ENCODE peak calls at places on chromosomes 13 and 19, in ten cellular contexts. One of them, this sample, is unnamed.

GRCh38 chr13:83298636-83299035 is 583.6 kb downstream of the SLITRK1 start:
- DNase-seq in kidney glomerular epithelial cell: no peak
- DNase-seq in T-helper 2 cell: no peak
- DNase-seq in activated CD4-positive, alpha-beta T cell treated with anti-CD3 and anti-CD28 coated beads, Interleukin-2, amount 50 U/mL, for 48 hours: no peak
- DNase-seq in omental fat pad: no peak
- DNase-seq in uterus: no peak
- DNase-seq in GM04504: no peak
- DNase-seq in NCI-H1092: no peak
- DNase-seq in GM23338: no peak
- DNase-seq in lower leg skin: no peak
- DNase-seq in this sample: no peak

GRCh38 chr19:42488783-42489521 is 39.3 kb downstream of the CEACAM1 start:
- DNase-seq in T-helper 2 cell: no peak
- DNase-seq in NCI-H1092: no peak
- DNase-seq in GM04504: no peak
- DNase-seq in uterus: no peak
- DNase-seq in GM23338: no peak
- DNase-seq in kidney glomerular epithelial cell: no peak
- DNase-seq in omental fat pad: no peak
- DNase-seq in activated CD4-positive, alpha-beta T cell treated with anti-CD3 and anti-CD28 coated beads, Interleukin-2, amount 50 U/mL, for 48 hours: no peak
- DNase-seq in lower leg skin: no peak
- DNase-seq in this sample: peak

GRCh38 chr13:74114641-74115040 is 19.6 kb downstream of the KLF12 start:
- DNase-seq in omental fat pad: no peak
- DNase-seq in activated CD4-positive, alpha-beta T cell treated with anti-CD3 and anti-CD28 coated beads, Interleukin-2, amount 50 U/mL, for 48 hours: no peak
- DNase-seq in GM04504: no peak
- DNase-seq in lower leg skin: no peak
- DNase-seq in uterus: no peak
- DNase-seq in T-helper 2 cell: no peak
- DNase-seq in kidney glomerular epithelial cell: no peak
- DNase-seq in NCI-H1092: no peak
- DNase-seq in GM23338: no peak
- DNase-seq in this sample: no peak

GRCh38 chr13:40665061-40665753 is 1.2 kb downstream of the FOXO1 start:
- DNase-seq in uterus: peak
- DNase-seq in GM04504: no peak
- DNase-seq in GM23338: peak
- DNase-seq in activated CD4-positive, alpha-beta T cell treated with anti-CD3 and anti-CD28 coated beads, Interleukin-2, amount 50 U/mL, for 48 hours: peak
- DNase-seq in kidney glomerular epithelial cell: peak
- DNase-seq in lower leg skin: no peak
- DNase-seq in NCI-H1092: no peak
- DNase-seq in omental fat pad: no peak
- DNase-seq in T-helper 2 cell: peak
- DNase-seq in this sample: peak

GRCh38 chr13:75869981-75870380 is 233.9 kb downstream of the LMO7 start:
- DNase-seq in T-helper 2 cell: peak
- DNase-seq in GM04504: no peak
- DNase-seq in activated CD4-positive, alpha-beta T cell treated with anti-CD3 and anti-CD28 coated beads, Interleukin-2, amount 50 U/mL, for 48 hours: no peak
- DNase-seq in kidney glomerular epithelial cell: no peak
- DNase-seq in NCI-H1092: no peak
- DNase-seq in omental fat pad: no peak
- DNase-seq in GM23338: no peak
- DNase-seq in uterus: no peak
- DNase-seq in lower leg skin: no peak
- DNase-seq in this sample: no peak

GRCh38 chr13:48491423-48492122 is 41.3 kb downstream of the RCBTB2 start:
- DNase-seq in kidney glomerular epithelial cell: no peak
- DNase-seq in omental fat pad: no peak
- DNase-seq in T-helper 2 cell: peak
- DNase-seq in lower leg skin: no peak
- DNase-seq in activated CD4-positive, alpha-beta T cell treated with anti-CD3 and anti-CD28 coated beads, Interleukin-2, amount 50 U/mL, for 48 hours: no peak
- DNase-seq in GM23338: no peak
- DNase-seq in GM04504: no peak
- DNase-seq in uterus: no peak
- DNase-seq in NCI-H1092: no peak
- DNase-seq in this sample: no peak

GRCh38 chr13:48265217-48265815 is 32.3 kb downstream of the ITM2B start:
- DNase-seq in lower leg skin: no peak
- DNase-seq in activated CD4-positive, alpha-beta T cell treated with anti-CD3 and anti-CD28 coated beads, Interleukin-2, amount 50 U/mL, for 48 hours: peak
- DNase-seq in T-helper 2 cell: no peak
- DNase-seq in omental fat pad: no peak
- DNase-seq in GM23338: no peak
- DNase-seq in NCI-H1092: no peak
- DNase-seq in GM04504: no peak
- DNase-seq in kidney glomerular epithelial cell: no peak
- DNase-seq in uterus: no peak
- DNase-seq in this sample: no peak

GRCh38 chr13:50892162-50892944 is 17.2 kb upstream of the RNASEH2B start:
- DNase-seq in kidney glomerular epithelial cell: no peak
- DNase-seq in activated CD4-positive, alpha-beta T cell treated with anti-CD3 and anti-CD28 coated beads, Interleukin-2, amount 50 U/mL, for 48 hours: no peak
- DNase-seq in NCI-H1092: no peak
- DNase-seq in uterus: no peak
- DNase-seq in omental fat pad: no peak
- DNase-seq in lower leg skin: no peak
- DNase-seq in GM04504: no peak
- DNase-seq in GM23338: no peak
- DNase-seq in T-helper 2 cell: peak
- DNase-seq in this sample: no peak

GRCh38 chr13:35392768-35393167 is 83.7 kb downstream of the MAB21L1 start:
- DNase-seq in GM23338: no peak
- DNase-seq in kidney glomerular epithelial cell: no peak
- DNase-seq in omental fat pad: no peak
- DNase-seq in uterus: no peak
- DNase-seq in activated CD4-positive, alpha-beta T cell treated with anti-CD3 and anti-CD28 coated beads, Interleukin-2, amount 50 U/mL, for 48 hours: no peak
- DNase-seq in GM04504: no peak
- DNase-seq in NCI-H1092: no peak
- DNase-seq in T-helper 2 cell: no peak
- DNase-seq in lower leg skin: no peak
- DNase-seq in this sample: no peak

GRCh38 chr13:26377038-26377437 is 123.1 kb downstream of the CDK8 start:
- DNase-seq in lower leg skin: no peak
- DNase-seq in GM23338: peak
- DNase-seq in uterus: no peak
- DNase-seq in GM04504: peak
- DNase-seq in T-helper 2 cell: peak
- DNase-seq in omental fat pad: no peak
- DNase-seq in activated CD4-positive, alpha-beta T cell treated with anti-CD3 and anti-CD28 coated beads, Interleukin-2, amount 50 U/mL, for 48 hours: no peak
- DNase-seq in kidney glomerular epithelial cell: no peak
- DNase-seq in NCI-H1092: no peak
- DNase-seq in this sample: peak

GRCh38 chr13:49814551-49815270 is 22.2 kb upstream of the KPNA3 start:
- DNase-seq in uterus: no peak
- DNase-seq in NCI-H1092: no peak
- DNase-seq in T-helper 2 cell: no peak
- DNase-seq in GM04504: no peak
- DNase-seq in GM23338: no peak
- DNase-seq in lower leg skin: no peak
- DNase-seq in omental fat pad: no peak
- DNase-seq in activated CD4-positive, alpha-beta T cell treated with anti-CD3 and anti-CD28 coated beads, Interleukin-2, amount 50 U/mL, for 48 hours: no peak
- DNase-seq in kidney glomerular epithelial cell: no peak
- DNase-seq in this sample: no peak

GRCh38 chr19:19900124-19900523 is 622 bp upstream of the ZNF93 start:
- DNase-seq in GM04504: peak
- DNase-seq in activated CD4-positive, alpha-beta T cell treated with anti-CD3 and anti-CD28 coated beads, Interleukin-2, amount 50 U/mL, for 48 hours: peak
- DNase-seq in GM23338: peak
- DNase-seq in uterus: no peak
- DNase-seq in kidney glomerular epithelial cell: peak
- DNase-seq in NCI-H1092: no peak
- DNase-seq in T-helper 2 cell: no peak
- DNase-seq in omental fat pad: no peak
- DNase-seq in lower leg skin: no peak
- DNase-seq in this sample: no peak

GRCh38 chr13:47564041-47564440 is 437.0 kb downstream of the SUCLA2 start:
- DNase-seq in NCI-H1092: no peak
- DNase-seq in T-helper 2 cell: no peak
- DNase-seq in GM23338: peak
- DNase-seq in activated CD4-positive, alpha-beta T cell treated with anti-CD3 and anti-CD28 coated beads, Interleukin-2, amount 50 U/mL, for 48 hours: no peak
- DNase-seq in uterus: no peak
- DNase-seq in kidney glomerular epithelial cell: no peak
- DNase-seq in lower leg skin: no peak
- DNase-seq in omental fat pad: no peak
- DNase-seq in GM04504: no peak
- DNase-seq in this sample: peak

GRCh38 chr19:58021541-58022282 is 12.1 kb upstream of the ZSCAN1 start:
- DNase-seq in lower leg skin: peak
- DNase-seq in kidney glomerular epithelial cell: no peak
- DNase-seq in GM04504: no peak
- DNase-seq in GM23338: peak
- DNase-seq in NCI-H1092: peak
- DNase-seq in activated CD4-positive, alpha-beta T cell treated with anti-CD3 and anti-CD28 coated beads, Interleukin-2, amount 50 U/mL, for 48 hours: no peak
- DNase-seq in T-helper 2 cell: peak
- DNase-seq in omental fat pad: no peak
- DNase-seq in uterus: peak
- DNase-seq in this sample: peak

GRCh38 chr13:28346136-28346535 is 148.8 kb downstream of the FLT1 start:
- DNase-seq in GM04504: no peak
- DNase-seq in GM23338: peak
- DNase-seq in omental fat pad: no peak
- DNase-seq in kidney glomerular epithelial cell: no peak
- DNase-seq in NCI-H1092: no peak
- DNase-seq in activated CD4-positive, alpha-beta T cell treated with anti-CD3 and anti-CD28 coated beads, Interleukin-2, amount 50 U/mL, for 48 hours: no peak
- DNase-seq in lower leg skin: no peak
- DNase-seq in uterus: no peak
- DNase-seq in T-helper 2 cell: no peak
- DNase-seq in this sample: no peak

GRCh38 chr19:45767410-45767880 is 1.6 kb downstream of the SIX5 start:
- DNase-seq in lower leg skin: peak
- DNase-seq in uterus: peak
- DNase-seq in omental fat pad: peak
- DNase-seq in NCI-H1092: no peak
- DNase-seq in kidney glomerular epithelial cell: peak
- DNase-seq in GM23338: peak
- DNase-seq in GM04504: peak
- DNase-seq in activated CD4-positive, alpha-beta T cell treated with anti-CD3 and anti-CD28 coated beads, Interleukin-2, amount 50 U/mL, for 48 hours: no peak
- DNase-seq in T-helper 2 cell: no peak
- DNase-seq in this sample: peak

GRCh38 chr19:49809155-49809986 is 3.7 kb downstream of the FUZ start:
- DNase-seq in uterus: peak
- DNase-seq in NCI-H1092: no peak
- DNase-seq in lower leg skin: peak
- DNase-seq in activated CD4-positive, alpha-beta T cell treated with anti-CD3 and anti-CD28 coated beads, Interleukin-2, amount 50 U/mL, for 48 hours: peak
- DNase-seq in GM04504: no peak
- DNase-seq in T-helper 2 cell: peak
- DNase-seq in GM23338: peak
- DNase-seq in omental fat pad: no peak
- DNase-seq in kidney glomerular epithelial cell: peak
- DNase-seq in this sample: peak

GRCh38 chr13:34432234-34432633 is 509.8 kb upstream of the NBEA start:
- DNase-seq in T-helper 2 cell: no peak
- DNase-seq in uterus: no peak
- DNase-seq in GM23338: no peak
- DNase-seq in lower leg skin: no peak
- DNase-seq in activated CD4-positive, alpha-beta T cell treated with anti-CD3 and anti-CD28 coated beads, Interleukin-2, amount 50 U/mL, for 48 hours: no peak
- DNase-seq in GM04504: no peak
- DNase-seq in kidney glomerular epithelial cell: no peak
- DNase-seq in NCI-H1092: no peak
- DNase-seq in omental fat pad: no peak
- DNase-seq in this sample: no peak

GRCh38 chr19:50172726-50173125 is 9.6 kb upstream of the IZUMO2 start:
- DNase-seq in NCI-H1092: no peak
- DNase-seq in GM04504: no peak
- DNase-seq in activated CD4-positive, alpha-beta T cell treated with anti-CD3 and anti-CD28 coated beads, Interleukin-2, amount 50 U/mL, for 48 hours: no peak
- DNase-seq in kidney glomerular epithelial cell: no peak
- DNase-seq in uterus: no peak
- DNase-seq in lower leg skin: no peak
- DNase-seq in omental fat pad: no peak
- DNase-seq in T-helper 2 cell: no peak
- DNase-seq in GM23338: no peak
- DNase-seq in this sample: no peak

GRCh38 chr13:23868521-23868920 is 20.7 kb downstream of the MIPEP start:
- DNase-seq in GM23338: no peak
- DNase-seq in lower leg skin: no peak
- DNase-seq in uterus: no peak
- DNase-seq in GM04504: peak
- DNase-seq in omental fat pad: no peak
- DNase-seq in T-helper 2 cell: no peak
- DNase-seq in activated CD4-positive, alpha-beta T cell treated with anti-CD3 and anti-CD28 coated beads, Interleukin-2, amount 50 U/mL, for 48 hours: no peak
- DNase-seq in kidney glomerular epithelial cell: no peak
- DNase-seq in NCI-H1092: no peak
- DNase-seq in this sample: no peak

GRCh38 chr13:98396071-98396710 is 180.7 kb downstream of the STK24 start:
- DNase-seq in lower leg skin: no peak
- DNase-seq in kidney glomerular epithelial cell: no peak
- DNase-seq in GM04504: no peak
- DNase-seq in NCI-H1092: peak
- DNase-seq in T-helper 2 cell: no peak
- DNase-seq in uterus: no peak
- DNase-seq in omental fat pad: no peak
- DNase-seq in GM23338: no peak
- DNase-seq in activated CD4-positive, alpha-beta T cell treated with anti-CD3 and anti-CD28 coated beads, Interleukin-2, amount 50 U/mL, for 48 hours: no peak
- DNase-seq in this sample: no peak

GRCh38 chr13:90171649-90172048 is 1175.8 kb upstream of the MIR17HG start:
- DNase-seq in NCI-H1092: no peak
- DNase-seq in omental fat pad: no peak
- DNase-seq in kidney glomerular epithelial cell: no peak
- DNase-seq in lower leg skin: no peak
- DNase-seq in activated CD4-positive, alpha-beta T cell treated with anti-CD3 and anti-CD28 coated beads, Interleukin-2, amount 50 U/mL, for 48 hours: no peak
- DNase-seq in GM04504: peak
- DNase-seq in T-helper 2 cell: peak
- DNase-seq in uterus: no peak
- DNase-seq in GM23338: no peak
- DNase-seq in this sample: no peak

GRCh38 chr13:102707465-102707864 is 12.6 kb upstream of the METTL21C start:
- DNase-seq in GM04504: peak
- DNase-seq in lower leg skin: no peak
- DNase-seq in activated CD4-positive, alpha-beta T cell treated with anti-CD3 and anti-CD28 coated beads, Interleukin-2, amount 50 U/mL, for 48 hours: no peak
- DNase-seq in NCI-H1092: peak
- DNase-seq in kidney glomerular epithelial cell: peak
- DNase-seq in uterus: no peak
- DNase-seq in omental fat pad: no peak
- DNase-seq in T-helper 2 cell: no peak
- DNase-seq in GM23338: no peak
- DNase-seq in this sample: peak

GRCh38 chr13:111046590-111047141 is 68.4 kb upstream of the ARHGEF7 start:
- DNase-seq in kidney glomerular epithelial cell: no peak
- DNase-seq in GM23338: no peak
- DNase-seq in T-helper 2 cell: peak
- DNase-seq in GM04504: no peak
- DNase-seq in uterus: no peak
- DNase-seq in activated CD4-positive, alpha-beta T cell treated with anti-CD3 and anti-CD28 coated beads, Interleukin-2, amount 50 U/mL, for 48 hours: no peak
- DNase-seq in lower leg skin: no peak
- DNase-seq in NCI-H1092: no peak
- DNase-seq in omental fat pad: no peak
- DNase-seq in this sample: no peak

GRCh38 chr13:113093580-113094409 is 11.8 kb upstream of the F7 start:
- DNase-seq in uterus: no peak
- DNase-seq in lower leg skin: no peak
- DNase-seq in GM23338: no peak
- DNase-seq in activated CD4-positive, alpha-beta T cell treated with anti-CD3 and anti-CD28 coated beads, Interleukin-2, amount 50 U/mL, for 48 hours: no peak
- DNase-seq in T-helper 2 cell: no peak
- DNase-seq in GM04504: no peak
- DNase-seq in omental fat pad: no peak
- DNase-seq in kidney glomerular epithelial cell: no peak
- DNase-seq in NCI-H1092: no peak
- DNase-seq in this sample: no peak

GRCh38 chr13:99278199-99278598 is 20.0 kb upstream of the GPR18 start:
- DNase-seq in activated CD4-positive, alpha-beta T cell treated with anti-CD3 and anti-CD28 coated beads, Interleukin-2, amount 50 U/mL, for 48 hours: no peak
- DNase-seq in omental fat pad: no peak
- DNase-seq in GM04504: no peak
- DNase-seq in uterus: no peak
- DNase-seq in NCI-H1092: no peak
- DNase-seq in kidney glomerular epithelial cell: no peak
- DNase-seq in lower leg skin: no peak
- DNase-seq in GM23338: no peak
- DNase-seq in T-helper 2 cell: peak
- DNase-seq in this sample: no peak

GRCh38 chr19:18946918-18947317 is 5.9 kb upstream of the HOMER3 start:
- DNase-seq in uterus: no peak
- DNase-seq in kidney glomerular epithelial cell: no peak
- DNase-seq in GM04504: no peak
- DNase-seq in activated CD4-positive, alpha-beta T cell treated with anti-CD3 and anti-CD28 coated beads, Interleukin-2, amount 50 U/mL, for 48 hours: no peak
- DNase-seq in T-helper 2 cell: no peak
- DNase-seq in NCI-H1092: no peak
- DNase-seq in lower leg skin: no peak
- DNase-seq in omental fat pad: no peak
- DNase-seq in GM23338: no peak
- DNase-seq in this sample: no peak

GRCh38 chr13:113468461-113469147 is 15.3 kb upstream of the ADPRHL1 start:
- DNase-seq in GM04504: no peak
- DNase-seq in omental fat pad: no peak
- DNase-seq in NCI-H1092: no peak
- DNase-seq in uterus: no peak
- DNase-seq in kidney glomerular epithelial cell: no peak
- DNase-seq in activated CD4-positive, alpha-beta T cell treated with anti-CD3 and anti-CD28 coated beads, Interleukin-2, amount 50 U/mL, for 48 hours: no peak
- DNase-seq in GM23338: no peak
- DNase-seq in lower leg skin: no peak
- DNase-seq in T-helper 2 cell: no peak
- DNase-seq in this sample: no peak

This sample was measured in HT-29.